ENCODE peak calls at places on chromosomes 3 and 15, in nine cellular contexts. G, M, V, H, S, W, R, A and E are unnamed samples.
A peak's percentile ranks its signal among the peaks of the same experiment; 100 is the strongest.

GRCh38 chr15:92492556-92492955 is 98.9 kb downstream of the ST8SIA2 start:
- DNase-seq in R (no peak), V (no peak), H (no peak), M (no peak), G (no peak), A (no peak), W (no peak), S (no peak), E (no peak)

GRCh38 chr3:109331692-109332091 is 5.7 kb downstream of the DPPA4 start:
- DNase-seq in G (no peak), R (no peak), M (no peak), W (no peak), A (no peak), S (no peak), H (no peak), V (no peak), E (no peak)

GRCh38 chr15:66679043-66679656 is 22.9 kb upstream of the SMAD6 start:
- DNase-seq in W (no peak), S (no peak), R (no peak), A (no peak), M (no peak), V (no peak), G (no peak), H (no peak), E (no peak)

GRCh38 chr3:186826978-186827857 is 15.3 kb upstream of the ADIPOQ start:
- DNase-seq in M (no peak), H (peak; percentile 82), R (peak; percentile 63), V (peak; percentile 54), W (peak; percentile 93), A (peak; percentile 83), S (peak; percentile 80), G (no peak), E (peak; percentile 82)

GRCh38 chr3:126034481-126035361 is 49.2 kb downstream of the SLC41A3 start:
- DNase-seq in S (peak; percentile 51), M (no peak), W (no peak), A (no peak), V (peak; percentile 66), G (peak; percentile 18), H (no peak), R (no peak), E (no peak)

GRCh38 chr3:70108546-70108945 is 109.0 kb downstream of the SAMMSON start:
- DNase-seq in V (no peak), G (no peak), R (no peak), A (no peak), W (no peak), H (no peak), S (no peak), M (no peak), E (no peak)

GRCh38 chr3:159899198-159899597 is 89.4 kb upstream of the IL12A start:
- DNase-seq in R (no peak), W (no peak), A (no peak), H (no peak), G (no peak), S (no peak), M (no peak), V (no peak), E (no peak)

GRCh38 chr3:114376091-114376490 is 82.3 kb downstream of the TIGIT start:
- DNase-seq in H (no peak), A (no peak), R (no peak), W (no peak), G (no peak), V (peak; percentile 28), M (no peak), S (no peak), E (no peak)

GRCh38 chr3:53180305-53181023 is 19.5 kb downstream of the PRKCD start:
- DNase-seq in V (no peak), S (no peak), G (no peak), W (peak; percentile 73), M (no peak), A (peak; percentile 60), H (no peak), R (no peak), E (no peak)

GRCh38 chr3:73580343-73580742 is 44.4 kb downstream of the PDZRN3 start:
- DNase-seq in G (no peak), S (peak; percentile 94), W (no peak), R (no peak), M (no peak), H (no peak), A (no peak), V (peak; percentile 39), E (no peak)

GRCh38 chr3:66075281-66075680 is 36.6 kb upstream of the MAGI1 start:
- DNase-seq in M (no peak), A (no peak), W (no peak), H (no peak), V (no peak), G (no peak), S (peak; percentile 42), R (no peak), E (no peak)

GRCh38 chr15:69467636-69468035 is 15.0 kb downstream of the RPLP1 start:
- DNase-seq in M (no peak), R (no peak), S (no peak), G (no peak), H (no peak), W (peak; percentile 71), V (no peak), A (peak; percentile 23), E (peak; percentile 51)

GRCh38 chr15:59280855-59281254 is 74.2 kb downstream of the LDHAL6B start:
- DNase-seq in G (no peak), R (no peak), H (no peak), M (no peak), A (no peak), S (no peak), V (no peak), W (no peak), E (no peak)

GRCh38 chr3:98974442-98974841 is 72.9 kb upstream of the DCBLD2 start:
- DNase-seq in W (no peak), G (no peak), M (no peak), A (no peak), H (no peak), R (no peak), S (no peak), V (no peak), E (no peak)

GRCh38 chr15:53831907-53832793 is 72.7 kb upstream of the WDR72 start:
- DNase-seq in M (no peak), R (no peak), S (no peak), V (no peak), A (no peak), G (no peak), W (no peak), H (no peak), E (no peak)

GRCh38 chr15:58346361-58346760 is 85.4 kb upstream of the LIPC start:
- DNase-seq in A (no peak), H (no peak), S (peak; percentile 53), V (no peak), W (no peak), G (no peak), R (no peak), M (no peak), E (no peak)

GRCh38 chr3:66037986-66038369 is 740 bp downstream of the MAGI1 start:
- DNase-seq in H (no peak), R (peak; percentile 17), V (no peak), G (no peak), A (peak; percentile 22), M (no peak), W (peak; percentile 73), S (peak; percentile 38), E (peak; percentile 80)

GRCh38 chr3:73516656-73517055 is 108.1 kb downstream of the PDZRN3 start:
- DNase-seq in M (peak; percentile 64), A (peak; percentile 70), S (no peak), V (peak; percentile 83), W (no peak), H (no peak), R (no peak), G (no peak), E (peak; percentile 64)

GRCh38 chr15:63703641-63704040 is 106.5 kb downstream of the FBXL22 start:
- DNase-seq in G (no peak), S (no peak), H (no peak), M (no peak), A (no peak), W (no peak), R (no peak), V (no peak), E (no peak)

GRCh38 chr3:17038900-17039545 is 154.3 kb downstream of the PLCL2 start:
- DNase-seq in V (no peak), W (no peak), A (no peak), R (no peak), G (no peak), H (no peak), S (no peak), M (no peak), E (no peak)

GRCh38 chr15:85525755-85526154 is 145.4 kb downstream of the AKAP13 start:
- DNase-seq in G (no peak), S (no peak), V (no peak), M (no peak), R (no peak), W (no peak), A (no peak), H (no peak), E (no peak)
- H3K4me1 ChIP-seq in G (peaks cover 16% of the 10 kb centered on the region), S (no peaks in the 10 kb centered on the region), V (peaks cover 7% of the 10 kb centered on the region), M (peaks cover 9% of the 10 kb centered on the region), R (peaks cover 73% of the 10 kb centered on the region), W (peaks cover 31% of the 10 kb centered on the region), A (peaks cover 26% of the 10 kb centered on the region), H (no peaks in the 10 kb centered on the region), E (peaks cover 20% of the 10 kb centered on the region)

DNA sequence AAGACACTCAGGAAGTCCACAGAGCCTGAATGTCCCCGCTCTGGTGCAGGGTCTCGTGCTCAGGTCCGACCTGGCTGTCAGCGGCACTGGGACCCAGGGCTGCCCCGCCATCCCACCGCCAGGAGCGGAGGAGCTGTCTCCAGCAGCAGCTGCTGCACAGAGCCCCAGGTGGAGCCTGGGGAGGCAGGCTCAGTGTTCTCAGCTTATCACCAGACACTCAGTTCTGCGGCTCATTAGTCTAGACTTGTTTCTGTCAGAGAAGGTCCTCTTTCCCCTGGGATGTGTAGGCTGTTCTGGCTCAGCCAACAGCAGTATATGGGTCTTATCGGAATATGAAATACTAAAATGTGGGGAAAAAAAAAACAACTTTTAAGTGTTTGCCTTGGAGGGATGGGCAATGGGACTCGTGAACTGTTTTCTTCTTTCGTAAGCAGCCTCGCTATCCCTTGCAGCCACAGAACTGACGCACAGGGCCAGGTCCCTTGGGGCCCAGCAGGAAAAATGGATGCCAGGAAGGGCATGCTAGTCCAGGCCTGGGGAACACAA is 75.9 kb downstream of the KLF13 start:
- DNase-seq in H (no peak), G (peak; percentile 84), S (no peak), R (peak; percentile 75), W (no peak), M (peak; percentile 48), A (no peak), V (peak; percentile 58), E (no peak)
- H3K27ac ChIP-seq in H (no peak overlapping the region), G (peak overlapping the region; percentile 68), S (no peak overlapping the region), R (peak overlapping the region; percentile 52), W (peak overlapping the region; percentile 42), M (peak overlapping the region; percentile 81), A (no peak overlapping the region), V (peak overlapping the region; percentile 61), E (no peak overlapping the region)

DNA sequence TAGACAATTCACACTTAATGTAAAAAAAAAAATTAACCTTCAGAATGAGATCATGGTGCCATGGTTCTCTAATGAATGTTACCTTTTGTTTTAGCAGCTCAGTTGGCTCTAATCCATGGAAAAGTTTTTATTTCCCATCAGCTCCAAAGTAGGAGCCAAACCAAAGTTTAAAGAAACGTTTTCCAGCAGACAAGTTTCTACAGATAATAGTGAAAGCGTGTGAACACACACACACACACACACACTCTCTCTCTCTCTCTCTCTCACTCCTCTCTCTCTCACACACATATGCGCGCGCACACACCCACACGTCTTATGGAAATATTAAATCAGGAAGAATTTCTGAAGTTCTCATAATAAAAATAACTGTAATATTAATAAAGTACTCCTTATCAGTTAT is 46.9 kb downstream of the MBNL1 start:
- DNase-seq in H (no peak), W (no peak), G (no peak), A (no peak), M (no peak), V (no peak), R (no peak), S (peak; percentile 46), E (no peak)
- H3K4me1 ChIP-seq in H (peaks cover 81% of the 10 kb centered on the region), W (peaks cover 71% of the 10 kb centered on the region), G (peaks cover 56% of the 10 kb centered on the region), A (peaks cover 67% of the 10 kb centered on the region), M (peaks cover 53% of the 10 kb centered on the region), V (peaks cover 9% of the 10 kb centered on the region), R (peaks cover 85% of the 10 kb centered on the region), S (peaks cover 20% of the 10 kb centered on the region), E (peaks cover 12% of the 10 kb centered on the region)

GRCh38 chr3:124984754-124985153 is 50.2 kb upstream of the MUC13 start:
- DNase-seq in V (no peak), A (no peak), S (no peak), W (no peak), G (no peak), H (no peak), R (no peak), M (no peak), E (no peak)
- H3K27ac ChIP-seq in V (peak overlapping the region; percentile 38), A (peak overlapping the region; percentile 78), S (peak overlapping the region; percentile 62), W (peak overlapping the region; percentile 77), G (peak overlapping the region; percentile 63), H (no peak overlapping the region), R (peak overlapping the region; percentile 75), M (peak overlapping the region; percentile 11), E (no peak overlapping the region)